ENCODE peak calls at places on chromosomes 1 and 21, in seven cellular contexts. Q is GM23338, W is hepatocyte, V is PC-3, A is GM23248, P is PC-9, H is HCT116. G is an unnamed sample. For H3K9me2, the result is how much of the 10 kb centered on the place peaks cover.

GRCh38 chr1:2905356-2905755 is 103.9 kb upstream of the TTC34 start:
- DNase-seq in W (no peak), P (no peak), H (no peak), V (no peak), Q (no peak), A (no peak), G (no peak)

GRCh38 chr1:97593192-97593591 is 327.6 kb downstream of the DPYD start:
- DNase-seq in H (no peak), P (no peak), V (no peak), Q (no peak), A (no peak), W (no peak), G (no peak)

GRCh38 chr1:205294175-205294913 is 27.2 kb downstream of the NUAK2 start:
- DNase-seq in W (peak), A (peak), H (no peak), P (peak), Q (peak), V (peak), G (no peak)

GRCh38 chr1:230922620-230923019 is 54.3 kb upstream of the C1orf198 start:
- DNase-seq in A (no peak), V (no peak), Q (no peak), W (no peak), H (no peak), P (no peak), G (no peak)

GRCh38 chr1:210233495-210234253 is 1.1 kb downstream of the SERTAD4 start:
- DNase-seq in A (peak), W (peak), Q (peak), P (peak), H (peak), V (peak), G (peak)

GRCh38 chr1:84619383-84620093 is 45.3 kb upstream of the CTBS start:
- DNase-seq in W (peak), H (peak), P (peak), Q (no peak), A (peak), V (peak), G (no peak)

GRCh38 chr1:192973988-192974387 is 85.2 kb downstream of the UCHL5 start:
- DNase-seq in V (no peak), W (no peak), A (no peak), P (no peak), Q (no peak), H (peak), G (no peak)

GRCh38 chr1:154884868-154885706 is 15.0 kb upstream of the KCNN3 start:
- DNase-seq in H (no peak), P (no peak), A (no peak), V (no peak), W (peak), Q (no peak), G (no peak)

GRCh38 chr1:109877320-109877771 is 33.3 kb upstream of the CSF1 start:
- DNase-seq in Q (peak), W (peak), P (peak), H (no peak), A (peak), V (no peak), G (no peak)

GRCh38 chr1:202154766-202155477 is 5.5 kb downstream of the PTPN7 start:
- DNase-seq in V (peak), W (peak), A (peak), Q (peak), P (peak), H (peak), G (peak)

GRCh38 chr1:160340146-160340545 is 2.9 kb downstream of the COPA start:
- DNase-seq in A (no peak), V (no peak), H (no peak), Q (no peak), P (no peak), W (no peak), G (no peak)

GRCh38 chr1:19416919-19417441 is 68.4 kb downstream of the CAPZB start:
- DNase-seq in V (no peak), P (no peak), W (no peak), A (peak), H (no peak), Q (no peak), G (no peak)

GRCh38 chr1:213387380-213388015 is 336.5 kb downstream of the RPS6KC1 start:
- DNase-seq in A (no peak), H (no peak), P (no peak), Q (no peak), W (no peak), V (no peak), G (no peak)

GRCh38 chr1:46062651-46063319 is 69.6 kb downstream of the PIK3R3 start:
- DNase-seq in W (peak), Q (no peak), A (peak), P (no peak), V (no peak), H (no peak), G (peak)

GRCh38 chr21:46212721-46213484 is 15.7 kb downstream of the LSS start:
- DNase-seq in P (no peak), Q (no peak), A (no peak), W (no peak), H (no peak), V (no peak), G (no peak)

GRCh38 chr1:198686069-198686728 is 47.4 kb downstream of the PTPRC start:
- DNase-seq in P (peak), W (peak), Q (peak), H (peak), A (peak), V (peak), G (peak)

GRCh38 chr1:190067592-190067991 is 410.1 kb downstream of the BRINP3 start:
- DNase-seq in A (no peak), P (no peak), W (peak), H (no peak), Q (no peak), V (peak), G (no peak)

GRCh38 chr1:19974822-19975416 is 4.5 kb downstream of the PLA2G2A start:
- DNase-seq in V (peak), A (peak), P (peak), Q (peak), H (peak), W (peak), G (no peak)

GRCh38 chr1:31750858-31751638 is 13.1 kb downstream of the ADGRB2 start:
- DNase-seq in H (no peak), Q (no peak), P (no peak), W (no peak), A (peak), V (no peak), G (no peak)

GRCh38 chr1:218390625-218391024 is 45.5 kb downstream of the TGFB2 start:
- DNase-seq in Q (no peak), H (no peak), V (peak), A (no peak), P (peak), W (no peak), G (no peak)

GRCh38 chr21:45308211-45309068 is 20.7 kb upstream of the POFUT2 start:
- DNase-seq in Q (no peak), W (peak), A (no peak), P (no peak), V (no peak), H (no peak), G (no peak)

GRCh38 chr1:156496211-156496761 is 4.3 kb downstream of the MEF2D start:
- DNase-seq in W (no peak), P (no peak), H (no peak), Q (no peak), V (no peak), A (peak), G (peak)

GRCh38 chr21:28822882-28823335 is 169.8 kb downstream of the LTN1 start:
- DNase-seq in H (no peak), Q (no peak), V (peak), A (peak), P (peak), W (peak), G (no peak)

GRCh38 chr1:208024406-208024805 is 113.5 kb upstream of the CD34 start:
- DNase-seq in W (no peak), V (peak), A (no peak), P (peak), Q (no peak), H (no peak), G (no peak)

GRCh38 chr1:96472471-96472870 is 249.1 kb upstream of the PTBP2 start:
- DNase-seq in Q (no peak), A (peak), W (no peak), V (no peak), P (no peak), H (no peak), G (no peak)

GRCh38 chr1:192550922-192551534 is 24.5 kb upstream of the RGS1 start:
- DNase-seq in W (no peak), H (peak), Q (no peak), A (peak), V (peak), P (peak), G (peak)

GRCh38 chr1:225762444-225762843 is 15.2 kb upstream of the SRP9 start:
- DNase-seq in A (peak), P (no peak), W (peak), Q (no peak), V (no peak), H (no peak), G (no peak)

GRCh38 chr1:175885247-175885646 is 141.9 kb upstream of the TNR start:
- DNase-seq in H (no peak), A (peak), Q (no peak), V (no peak), P (no peak), W (peak), G (no peak)

GRCh38 chr1:221840511-221841243 is 98.8 kb upstream of the DUSP10 start:
- DNase-seq in Q (no peak), A (peak), V (no peak), H (no peak), P (no peak), W (no peak), G (no peak)

GRCh38 chr1:103333141-103333540 is 192.4 kb upstream of the RNPC3 start:
- DNase-seq in Q (no peak), V (no peak), P (no peak), W (no peak), H (no peak), A (no peak), G (peak)

GRCh38 chr1:231523816-231524215 is 4.7 kb upstream of the TSNAX start:
- DNase-seq in A (no peak), H (no peak), Q (no peak), V (no peak), P (no peak), W (no peak), G (no peak)

GRCh38 chr1:80892452-80892995 is 908.2 kb upstream of the ADGRL2 start:
- DNase-seq in P (no peak), H (no peak), Q (peak), A (no peak), W (no peak), V (no peak), G (peak)
- H2AFZ ChIP-seq in P (peak), H (no peak), Q (peak), A (no peak), W (peak), V (no peak), G (peak)

GRCh38 chr1:113014508-113014907 is 58.5 kb upstream of the LRIG2 start:
- DNase-seq in P (no peak), Q (no peak), A (no peak), W (no peak), H (no peak), V (no peak), G (no peak)
- H3K9me2 ChIP-seq in P (under half), Q (under half), A (under half), W (under half), H (under half), V (under half), G (under half)

DNA sequence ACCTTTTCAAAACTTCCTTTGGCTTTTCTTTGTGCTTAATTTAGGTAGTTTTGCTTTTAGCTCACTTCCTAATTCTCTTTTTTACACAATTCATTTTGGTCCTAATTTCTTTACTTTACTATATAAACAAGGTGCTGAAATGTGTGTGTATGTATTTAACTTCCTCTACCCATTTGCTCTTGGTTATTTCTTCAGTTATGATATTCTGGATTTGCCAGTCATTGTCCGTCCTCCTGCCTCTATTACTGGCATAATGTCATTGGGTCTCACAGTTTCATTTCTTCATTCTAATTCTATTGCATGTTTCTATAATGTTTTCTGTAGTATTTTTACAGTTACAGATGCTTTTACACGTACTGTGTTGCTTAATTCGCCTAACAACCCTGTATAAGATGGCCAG is 96.2 kb downstream of the ZMYM4 start:
- DNase-seq in P (no peak), Q (no peak), H (no peak), V (no peak), A (no peak), W (no peak), G (no peak)
- TF ChIP-seq EZH2 in P (no peak), Q (no peak), H (no peak), V (no peak), A (no peak), W (no peak), G (no peak)

DNA sequence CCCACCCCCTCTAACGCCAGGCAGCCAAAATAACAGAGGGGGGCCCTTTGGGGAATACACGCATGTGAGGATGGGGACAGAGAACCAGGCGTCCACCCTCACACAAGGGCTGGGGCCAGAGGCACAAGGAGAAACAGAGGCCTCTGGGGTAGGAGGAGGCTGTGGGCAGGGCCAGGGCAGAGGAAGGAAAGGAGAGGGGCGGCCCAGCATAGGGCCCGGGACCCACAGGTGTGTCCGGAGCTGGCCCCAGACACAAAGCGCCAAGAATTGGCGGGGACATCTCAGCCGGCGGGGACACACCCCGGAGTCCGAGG is 6.7 kb downstream of the PLEKHG5 start:
- DNase-seq in W (no peak), P (no peak), A (no peak), Q (peak), V (no peak), H (no peak), G (no peak)
- H2AFZ ChIP-seq in W (peak), P (no peak), A (no peak), Q (peak), V (peak), H (no peak), G (no peak)

DNA sequence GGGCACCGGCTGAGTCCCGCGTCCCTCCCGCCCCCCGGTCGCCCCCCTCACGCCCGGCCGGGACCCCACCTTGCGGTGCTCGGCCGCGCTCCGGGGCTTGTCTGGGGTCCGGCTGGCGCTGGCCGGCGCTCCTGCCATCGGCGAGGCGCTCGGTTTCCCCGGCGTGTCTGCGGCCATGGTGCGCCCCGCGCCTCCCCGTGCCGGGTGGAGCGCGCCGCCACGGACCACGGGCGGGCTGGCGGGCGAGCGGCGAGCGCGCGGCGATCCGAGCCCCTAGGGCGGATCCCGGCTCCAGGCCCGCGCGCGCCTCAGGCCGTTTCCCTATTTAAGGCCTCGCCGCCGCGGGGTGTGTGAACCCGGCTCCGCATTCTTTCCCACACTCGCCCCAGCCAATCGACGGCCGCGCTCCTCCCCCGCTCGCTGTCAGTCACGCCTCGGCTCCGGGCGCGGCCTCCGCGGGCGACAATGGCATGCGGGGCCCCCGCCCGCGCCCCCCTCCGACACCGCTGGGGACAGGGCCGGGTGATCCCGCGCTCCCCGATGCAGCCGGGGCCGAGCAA is at the start of gene HES4:
- DNase-seq in V (peak), Q (peak), W (peak), A (peak), P (peak), H (peak), G (no peak)
- H3K9me2 ChIP-seq in V (under half), Q (under half), W (under half), A (under half), P (under half), H (under half), G (under half)

GRCh38 chr1:183022202-183023145 is 746 bp upstream of the LAMC1 start:
- DNase-seq in Q (peak), W (peak), V (peak), P (peak), H (peak), A (peak), G (peak)
- TF ChIP-seq EZH2 in Q (no peak), W (no peak), V (no peak), P (no peak), H (no peak), A (no peak), G (no peak)

DNA sequence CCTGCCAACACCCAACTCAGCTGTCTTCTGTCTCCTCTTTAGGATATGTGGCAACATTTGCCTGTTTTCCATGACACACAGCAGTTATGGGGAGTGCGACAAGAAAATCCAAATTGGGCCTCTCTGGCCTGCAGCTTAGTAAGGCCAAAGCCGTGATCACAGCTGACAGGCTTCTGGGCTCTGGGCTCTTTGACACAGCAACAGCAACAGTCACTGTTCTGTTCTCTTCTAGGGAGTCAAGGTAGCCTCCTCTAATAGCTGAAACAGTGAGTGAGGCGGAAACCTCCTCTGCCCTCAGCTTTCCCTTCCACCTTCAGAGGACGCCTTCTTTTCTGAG is 19.0 kb downstream of the CLCA1 start:
- DNase-seq in A (no peak), W (no peak), Q (no peak), H (no peak), P (no peak), V (no peak), G (no peak)
- H2AFZ ChIP-seq in A (peak), W (no peak), Q (no peak), H (no peak), P (no peak), V (no peak), G (no peak)

GRCh38 chr21:36454706-36455105 is 25.2 kb downstream of the CLDN14 start:
- DNase-seq in H (no peak), P (no peak), A (no peak), Q (no peak), V (no peak), W (no peak), G (no peak)

GRCh38 chr21:36454079-36454478 is 25.8 kb downstream of the CLDN14 start:
- DNase-seq in H (no peak), P (no peak), A (no peak), V (no peak), Q (no peak), W (no peak), G (no peak)

GRCh38 chr21:36446296-36446695 is 33.6 kb downstream of the CLDN14 start:
- DNase-seq in Q (no peak), H (no peak), P (no peak), V (no peak), A (no peak), W (no peak), G (no peak)

GRCh38 chr21:36452281-36452680 is 27.6 kb downstream of the CLDN14 start:
- DNase-seq in V (no peak), Q (no peak), H (no peak), P (no peak), W (no peak), A (no peak), G (no peak)

DNA sequence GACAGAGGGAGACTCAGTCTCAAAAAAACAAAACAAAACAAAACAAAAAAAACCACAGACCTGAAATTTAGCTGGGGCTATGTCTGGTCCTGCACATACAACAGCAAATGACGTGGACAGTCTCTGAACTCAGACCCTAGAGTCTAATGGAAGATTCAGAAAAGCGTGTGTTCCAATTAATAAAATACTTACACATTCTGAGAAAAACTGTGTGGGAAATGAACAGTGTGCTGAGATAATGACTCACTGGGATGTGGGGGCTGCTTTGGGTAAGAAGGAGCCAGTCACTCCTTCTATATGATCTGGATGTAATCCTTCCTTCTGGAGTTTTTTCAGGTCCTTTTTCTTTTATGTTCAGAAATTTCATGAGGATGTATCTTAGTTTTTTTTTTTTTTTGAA is 29.4 kb downstream of the CLDN14 start:
- DNase-seq in W (no peak), Q (no peak), V (peak), P (no peak), H (no peak), A (peak), G (no peak)
- H3K9me2 ChIP-seq in W (under half), Q (under half), V (under half), P (under half), H (under half), A (under half), G (under half)

GRCh38 chr1:244652699-244653438 is at the start of gene DESI2:
- DNase-seq in V (peak), Q (peak), A (peak), P (peak), H (peak), W (peak), G (peak)
- TF ChIP-seq EZH2 in V (no peak), Q (no peak), A (no peak), P (no peak), H (no peak), W (no peak), G (no peak)

GRCh38 chr1:14804626-14805025 is 206.1 kb downstream of the KAZN start:
- DNase-seq in Q (peak), H (peak), W (no peak), P (no peak), V (peak), A (peak), G (no peak)

GRCh38 chr1:14800014-14800413 is 201.5 kb downstream of the KAZN start:
- DNase-seq in V (no peak), Q (no peak), H (no peak), A (no peak), W (no peak), P (no peak), G (no peak)

GRCh38 chr1:14800500-14801069 is 202.1 kb downstream of the KAZN start:
- DNase-seq in V (no peak), H (no peak), P (no peak), Q (no peak), A (no peak), W (no peak), G (no peak)

GRCh38 chr1:14806772-14807171 is 208.3 kb downstream of the KAZN start:
- DNase-seq in P (no peak), V (no peak), H (no peak), A (no peak), Q (no peak), W (no peak), G (no peak)

GRCh38 chr1:14803002-14803789 is 204.7 kb downstream of the KAZN start:
- DNase-seq in V (no peak), Q (no peak), W (no peak), P (no peak), H (no peak), A (no peak), G (no peak)
- H2AFZ ChIP-seq in V (no peak), Q (no peak), W (no peak), P (no peak), H (no peak), A (no peak), G (no peak)